ENCODE peak calls at places on chromosomes 6 and 20, in four cellular contexts. B, Z, D and V are unnamed samples.

GRCh38 chr6:139640453-139640852 is 266.0 kb upstream of the CITED2 start:
- DNase-seq in D (no peak), Z (no peak), B (no peak), V (no peak)

GRCh38 chr20:49446080-49446479 is 36.4 kb downstream of the KCNB1 start:
- DNase-seq in Z (no peak), B (no peak), D (no peak), V (no peak)

GRCh38 chr20:37890643-37891042 is 12.3 kb upstream of the VSTM2L start:
- DNase-seq in Z (no peak), B (no peak), D (no peak), V (no peak)

GRCh38 chr6:26296857-26297648 is 67.9 kb upstream of the BTN3A2 start:
- DNase-seq in D (peak; percentile 86), B (no peak), Z (no peak), V (no peak)

GRCh38 chr20:59170406-59171349 is 7.1 kb downstream of the ZNF831 start:
- DNase-seq in B (no peak), Z (no peak), D (no peak), V (no peak)

GRCh38 chr6:105596284-105596755 is 193.4 kb upstream of the PREP start:
- DNase-seq in B (no peak), Z (no peak), D (no peak), V (peak; percentile 85)

GRCh38 chr6:36245572-36246031 is 24.3 kb upstream of the PNPLA1 start:
- DNase-seq in B (no peak), Z (no peak), D (peak; percentile 49), V (no peak)

GRCh38 chr6:43771210-43771857 is 1.3 kb downstream of the VEGFA start:
- DNase-seq in D (peak; percentile 77), B (peak; percentile 79), Z (no peak), V (no peak)

GRCh38 chr6:157898169-157898568 is 75.1 kb downstream of the SNX9 start:
- DNase-seq in B (no peak), D (no peak), Z (no peak), V (no peak)

GRCh38 chr6:157099912-157100593 is 223.3 kb downstream of the TMEM242 start:
- DNase-seq in Z (no peak), B (no peak), D (peak; percentile 56), V (no peak)

GRCh38 chr6:73264446-73264845 is 1.4 kb upstream of the KHDC1 start:
- DNase-seq in B (no peak), Z (no peak), D (no peak), V (no peak)

GRCh38 chr6:156686429-156686939 is 90.7 kb upstream of the ARID1B start:
- DNase-seq in D (peak; percentile 61), B (peak; percentile 70), Z (no peak), V (peak; percentile 51)

GRCh38 chr20:4763261-4763660 is 41.6 kb downstream of the PRND start:
- DNase-seq in Z (no peak), D (no peak), B (no peak), V (no peak)

GRCh38 chr20:50392138-50392866 is 117.9 kb upstream of the PTPN1 start:
- DNase-seq in B (no peak), Z (no peak), D (no peak), V (no peak)

GRCh38 chr6:43826739-43827138 is 56.7 kb downstream of the VEGFA start:
- DNase-seq in B (no peak), D (no peak), Z (no peak), V (no peak)

GRCh38 chr20:35042268-35042667 is 50.3 kb downstream of the TRPC4AP start:
- DNase-seq in Z (no peak), D (no peak), B (no peak), V (no peak)

GRCh38 chr20:1674361-1674760 is 16.8 kb upstream of the SIRPG start:
- DNase-seq in Z (no peak), D (no peak), B (no peak), V (no peak)

GRCh38 chr6:52511572-52512151 is 65.2 kb downstream of the TRAM2 start:
- DNase-seq in D (peak; percentile 33), Z (no peak), B (no peak), V (no peak)

GRCh38 chr20:53386186-53386681 is 207.4 kb downstream of the ZNF217 start:
- DNase-seq in B (no peak), D (no peak), Z (no peak), V (no peak)

GRCh38 chr20:63934271-63935068 is 21.7 kb downstream of the UCKL1 start:
- DNase-seq in Z (no peak), D (no peak), B (no peak), V (no peak)

GRCh38 chr20:47487175-47487917 is 14.3 kb upstream of the NCOA3 start:
- DNase-seq in B (no peak), D (peak; percentile 53), Z (no peak), V (no peak)

GRCh38 chr20:43959079-43959919 is 44.6 kb downstream of the TOX2 start:
- DNase-seq in D (no peak), Z (no peak), B (peak; percentile 73), V (no peak)

GRCh38 chr6:3500262-3501001 is 43.6 kb upstream of the SLC22A23 start:
- DNase-seq in B (peak; percentile 42), D (no peak), Z (no peak), V (no peak)

GRCh38 chr20:58219342-58219700 is 9.1 kb downstream of the ANKRD60 start:
- DNase-seq in B (no peak), Z (no peak), D (no peak), V (no peak)

DNA sequence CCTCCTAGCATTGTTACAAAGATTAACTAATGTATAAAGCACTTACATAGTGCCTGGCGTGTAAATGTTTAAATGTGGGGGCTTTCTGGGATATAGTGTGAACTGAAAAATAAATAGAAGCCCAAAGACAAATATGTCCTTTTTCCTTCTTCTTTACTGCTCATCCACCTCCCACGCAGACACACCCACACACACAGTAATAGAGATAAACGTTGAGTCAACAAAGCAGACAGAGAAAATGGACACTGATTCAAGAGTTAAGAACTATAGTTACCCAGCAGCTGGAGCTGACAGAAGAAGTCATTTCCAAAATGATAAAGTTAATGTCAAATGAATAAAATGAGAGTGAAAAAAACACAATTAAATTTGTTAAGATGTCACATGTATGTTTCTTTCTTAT is 68.3 kb downstream of the FHL5 start:
- DNase-seq in D (peak; percentile 7), Z (no peak), B (no peak), V (no peak)
- TF ChIP-seq TCF7L2 in D (no peak), Z (no peak), B (no peak), V (no peak)

DNA sequence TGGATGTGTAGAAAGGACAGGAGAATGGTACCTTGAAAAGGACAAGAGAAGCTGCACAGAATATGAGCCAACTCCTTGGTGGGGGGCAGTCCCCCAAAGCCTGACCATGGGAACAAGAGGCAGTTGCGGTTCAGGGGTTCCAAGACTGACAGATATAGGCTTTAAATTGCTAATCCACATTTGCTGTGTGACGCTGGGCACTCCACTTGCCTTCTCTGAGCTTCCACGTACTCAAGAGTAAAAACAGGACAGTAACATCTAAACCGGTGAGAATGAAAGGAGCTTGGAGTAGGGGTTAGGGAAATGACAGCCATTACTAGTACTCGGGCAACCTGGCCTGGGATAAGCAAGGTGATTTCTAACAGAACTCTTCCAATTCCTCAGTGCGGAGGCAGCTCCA is 57.9 kb upstream of the LRFN2 start:
- DNase-seq in B (no peak), D (no peak), Z (no peak), V (no peak)
- TF ChIP-seq SIN3A in B (no peak), D (no peak), Z (no peak), V (no peak)

GRCh38 chr6:125738276-125738675 is 11.2 kb upstream of the HEY2 start:
- DNase-seq in B (no peak), D (no peak), Z (no peak), V (no peak)

GRCh38 chr6:125742024-125742423 is 7.4 kb upstream of the HEY2 start:
- DNase-seq in Z (no peak), D (no peak), B (no peak), V (no peak)

GRCh38 chr6:125741336-125741735 is 8.1 kb upstream of the HEY2 start:
- DNase-seq in Z (no peak), D (no peak), B (no peak), V (no peak)

GRCh38 chr6:125742433-125743120 is 6.9 kb upstream of the HEY2 start:
- DNase-seq in Z (no peak), D (no peak), B (no peak), V (no peak)

DNA sequence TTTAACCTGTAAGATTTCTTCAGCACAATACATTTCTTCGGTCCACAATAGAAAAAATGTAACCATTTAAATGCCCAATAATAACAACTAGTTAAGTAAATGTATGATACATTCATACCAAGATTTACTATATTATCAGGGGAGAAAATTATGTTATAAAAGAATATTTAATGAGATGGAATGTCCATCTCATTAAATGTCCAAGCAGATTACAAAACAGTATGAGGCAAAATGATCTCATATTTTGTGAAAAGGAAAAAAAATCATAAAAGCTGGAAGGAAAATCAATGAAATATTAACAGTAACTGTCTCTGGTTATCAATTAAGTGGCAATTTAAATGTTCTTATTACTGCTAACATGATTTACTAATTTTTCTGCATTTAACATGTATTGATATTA is 10.1 kb upstream of the HEY2 start:
- DNase-seq in Z (no peak), D (no peak), B (no peak), V (no peak)
- H3K27ac ChIP-seq in Z (no peak overlapping the region), D (no peak overlapping the region), B (no peak overlapping the region), V (no peak overlapping the region)

GRCh38 chr6:9540126-9540525 is 874.7 kb downstream of the TFAP2A start:
- DNase-seq in D (no peak), B (no peak), Z (no peak), V (no peak)
- TF ChIP-seq TCF7L2 in D (no peak), B (no peak), Z (no peak), V (no peak)

GRCh38 chr6:75611011-75611701 is 9.5 kb downstream of the SENP6 start:
- DNase-seq in Z (no peak), B (no peak), D (no peak), V (no peak)

GRCh38 chr6:75608304-75608703 is 6.6 kb downstream of the SENP6 start:
- DNase-seq in D (no peak), B (no peak), Z (no peak), V (no peak)

GRCh38 chr6:75609639-75610590 is 8.2 kb downstream of the SENP6 start:
- DNase-seq in B (no peak), Z (no peak), D (no peak), V (no peak)

GRCh38 chr6:75611702-75612375 is 10.2 kb downstream of the SENP6 start:
- DNase-seq in D (no peak), B (no peak), Z (no peak), V (no peak)

GRCh38 chr6:75608955-75609533 is 7.4 kb downstream of the SENP6 start:
- DNase-seq in B (no peak), Z (no peak), D (no peak), V (no peak)
- TF ChIP-seq SIN3A in B (no peak), Z (no peak), D (no peak), V (no peak)

DNA sequence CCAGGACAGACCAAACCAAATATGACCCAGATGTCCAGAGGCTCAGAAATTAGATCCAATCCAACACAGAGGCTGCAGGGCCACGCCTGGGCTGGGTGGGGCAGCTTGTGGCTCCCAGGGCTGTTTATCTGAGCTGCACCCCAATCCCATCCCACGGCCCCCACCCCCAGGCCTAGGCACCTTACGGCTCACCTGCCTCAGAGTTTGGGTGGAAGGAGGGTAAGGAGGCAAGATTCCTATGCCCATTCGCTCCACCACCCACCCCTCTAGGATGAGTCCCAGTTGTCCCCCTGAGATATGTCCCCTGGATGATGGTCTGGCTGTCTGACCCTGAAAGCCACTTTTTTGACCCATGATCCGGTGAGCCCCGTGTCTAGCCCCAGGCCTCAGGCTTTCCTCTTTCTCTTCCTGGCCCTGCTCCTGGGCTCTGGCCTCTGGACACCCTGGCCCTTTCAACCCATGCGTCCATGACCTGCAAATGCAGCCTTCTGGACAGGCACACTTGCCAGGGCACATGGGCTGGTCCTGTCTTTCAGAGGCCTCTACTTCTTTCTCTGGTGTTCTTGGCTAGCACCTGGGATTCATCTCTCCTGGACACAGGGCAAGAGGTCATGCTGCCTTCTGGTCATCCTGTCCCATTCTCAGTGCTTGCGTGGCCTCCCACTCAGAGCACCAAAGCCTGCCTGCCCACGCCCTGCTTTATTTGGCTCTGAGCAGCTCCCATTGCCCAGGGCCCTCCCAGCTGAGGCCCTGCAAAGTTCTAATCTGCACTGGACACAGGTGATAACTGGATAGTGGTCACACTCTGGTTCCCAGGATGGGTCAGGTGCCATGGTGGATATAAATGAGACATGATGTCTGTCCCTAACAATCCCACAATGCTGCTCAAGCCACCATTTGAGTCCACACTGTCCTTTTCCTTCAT is 39.8 kb downstream of the CPXM1 start:
- DNase-seq in B (no peak), D (no peak), Z (no peak), V (no peak)
- H3K27ac ChIP-seq in B (no peak overlapping the region), D (no peak overlapping the region), Z (no peak overlapping the region), V (no peak overlapping the region)